ENCODE peak calls at places on chromosomes 11 and 22, in seven cellular contexts. D is endothelial cell of umbilical vein; J is lung; U is RWPE2; S is mesendoderm; N is GM23338; V is CD8-positive, alpha-beta T cell. E is an unnamed sample.

GRCh38 chr11:104402812-104403521 is 239.0 kb upstream of the PDGFD start:
- DNase-seq in D (no peak), J (no peak), U (no peak), S (peak; percentile 88), N (peak; percentile 33), V (no peak), E (no peak)

GRCh38 chr11:57781529-57781943 is 19.9 kb downstream of the CTNND1 start:
- DNase-seq in D (no peak), J (peak; percentile 83), U (peak; percentile 90), S (peak; percentile 98), N (peak; percentile 92), V (no peak), E (peak; percentile 96)

GRCh38 chr22:46514592-46515207 is 22.7 kb downstream of the CELSR1 start:
- DNase-seq in D (no peak), J (no peak), U (peak; percentile 95), S (peak; percentile 70), N (no peak), V (no peak), E (no peak)

GRCh38 chr11:8707541-8708270 is 25.1 kb downstream of the RPL27A start:
- DNase-seq in D (no peak), J (no peak), U (no peak), S (no peak), N (no peak), V (no peak), E (peak; percentile 99)

GRCh38 chr22:38461414-38462081 is 6.3 kb upstream of the KDELR3 start:
- DNase-seq in D (peak; percentile 65), J (peak; percentile 81), U (no peak), S (peak; percentile 97), N (peak; percentile 99), V (no peak), E (peak; percentile 89)

GRCh38 chr11:12453243-12453642 is 75.9 kb downstream of the PARVA start:
- DNase-seq in D (no peak), J (no peak), U (no peak), S (no peak), N (no peak), V (no peak), E (no peak)

GRCh38 chr22:20887375-20887774 is 28.6 kb downstream of the SNAP29 start:
- DNase-seq in D (no peak), J (no peak), U (no peak), S (no peak), N (no peak), V (no peak), E (no peak)

GRCh38 chr11:57772562-57772961 is 11.0 kb downstream of the CTNND1 start:
- DNase-seq in D (no peak), J (no peak), U (no peak), S (no peak), N (no peak), V (no peak), E (no peak)

GRCh38 chr22:30351226-30351625 is 5.5 kb downstream of the SF3A1 start:
- DNase-seq in D (no peak), J (no peak), U (no peak), S (no peak), N (no peak), V (no peak), E (no peak)

GRCh38 chr22:30348395-30348794 is 8.3 kb downstream of the SF3A1 start:
- DNase-seq in D (no peak), J (no peak), U (no peak), S (no peak), N (no peak), V (no peak), E (no peak)

GRCh38 chr22:30344447-30345200 is 12.1 kb downstream of the SF3A1 start:
- DNase-seq in D (no peak), J (no peak), U (no peak), S (no peak), N (no peak), V (no peak), E (no peak)

GRCh38 chr22:30348837-30349236 is 7.9 kb downstream of the SF3A1 start:
- DNase-seq in D (no peak), J (no peak), U (no peak), S (no peak), N (no peak), V (no peak), E (no peak)

GRCh38 chr22:30347255-30347892 is 9.3 kb downstream of the SF3A1 start:
- DNase-seq in D (no peak), J (no peak), U (no peak), S (no peak), N (no peak), V (no peak), E (no peak)
- H3K4me1 ChIP-seq in D (no peaks in the 10 kb centered on the region), J (no peaks in the 10 kb centered on the region), U (no peaks in the 10 kb centered on the region), S (no peaks in the 10 kb centered on the region), N (no peaks in the 10 kb centered on the region), V (peaks cover 31% of the 10 kb centered on the region), E (no peaks in the 10 kb centered on the region)

GRCh38 chr11:128588086-128588485 is 728 bp upstream of the ETS1 start:
- DNase-seq in D (no peak), J (no peak), U (no peak), S (no peak), N (no peak), V (no peak), E (no peak)

GRCh38 chr11:128587415-128587814 is at the start of gene ETS1:
- DNase-seq in D (peak; percentile 56), J (no peak), U (no peak), S (peak; percentile 81), N (peak; percentile 82), V (no peak), E (no peak)

GRCh38 chr11:128592454-128592853 is 5.1 kb upstream of the ETS1 start:
- DNase-seq in D (peak; percentile 14), J (no peak), U (no peak), S (no peak), N (no peak), V (no peak), E (no peak)

GRCh38 chr11:128590587-128590986 is 3.2 kb upstream of the ETS1 start:
- DNase-seq in D (no peak), J (no peak), U (no peak), S (no peak), N (no peak), V (no peak), E (no peak)

GRCh38 chr11:128589998-128590397 is 2.6 kb upstream of the ETS1 start:
- DNase-seq in D (no peak), J (no peak), U (no peak), S (no peak), N (no peak), V (no peak), E (no peak)
- H3K4me1 ChIP-seq in D (peaks cover 14% of the 10 kb centered on the region), J (no peaks in the 10 kb centered on the region), U (no peaks in the 10 kb centered on the region), S (peaks cover 29% of the 10 kb centered on the region), N (peaks cover 42% of the 10 kb centered on the region), V (no peaks in the 10 kb centered on the region), E (no peaks in the 10 kb centered on the region)

GRCh38 chr11:45094958-45095690 is 51.3 kb upstream of the PRDM11 start:
- DNase-seq in D (no peak), J (no peak), U (no peak), S (no peak), N (no peak), V (no peak), E (no peak)

GRCh38 chr11:45091563-45092392 is 54.7 kb upstream of the PRDM11 start:
- DNase-seq in D (peak; percentile 13), J (no peak), U (no peak), S (peak; percentile 95), N (peak; percentile 93), V (no peak), E (no peak)

GRCh38 chr11:45095691-45096010 is 50.8 kb upstream of the PRDM11 start:
- DNase-seq in D (no peak), J (no peak), U (no peak), S (no peak), N (no peak), V (no peak), E (no peak)

GRCh38 chr11:45093761-45094455 is 52.5 kb upstream of the PRDM11 start:
- DNase-seq in D (no peak), J (no peak), U (no peak), S (no peak), N (no peak), V (no peak), E (no peak)

DNA sequence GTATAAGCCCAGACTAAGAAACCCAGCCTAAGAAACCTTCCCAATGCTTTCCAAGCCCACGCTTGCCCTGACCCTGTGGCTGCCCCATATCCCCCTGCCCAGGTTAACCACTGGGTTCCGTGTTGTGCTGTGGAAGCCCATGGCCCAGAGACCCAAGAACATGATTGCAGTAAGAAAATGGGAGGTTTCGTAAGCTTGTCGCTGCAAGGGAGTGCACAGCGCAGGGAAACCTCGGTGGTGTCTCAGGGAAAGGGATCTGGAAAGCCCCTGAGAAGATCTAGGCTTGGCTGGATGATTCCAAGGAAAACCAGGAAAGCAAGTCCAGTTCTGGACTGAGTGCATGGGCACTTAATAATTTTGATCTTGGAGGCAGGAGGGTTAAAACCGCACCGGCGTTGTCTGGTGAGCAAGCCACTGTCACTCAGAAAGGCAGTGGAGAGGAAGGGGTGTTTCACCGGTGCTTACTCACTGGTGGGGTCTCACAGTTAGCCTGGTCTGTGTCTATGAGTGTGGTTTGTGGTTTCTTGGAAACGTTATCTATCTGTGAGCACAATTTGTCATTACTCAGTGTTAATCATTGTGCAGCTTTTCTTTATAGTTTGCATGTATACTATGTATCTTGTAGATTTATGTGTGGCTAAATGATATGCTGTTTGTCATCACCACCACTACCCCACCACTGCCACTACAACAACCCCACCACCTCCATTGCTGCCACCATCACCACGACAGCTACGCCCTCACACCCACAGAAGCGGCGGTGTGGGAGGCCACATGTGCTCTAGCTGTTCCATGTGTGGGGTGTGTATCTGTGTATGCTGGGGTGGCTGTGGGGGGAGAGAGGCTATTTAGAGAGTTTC is 53.3 kb upstream of the PRDM11 start:
- DNase-seq in D (no peak), J (no peak), U (no peak), S (no peak), N (no peak), V (peak; percentile 26), E (no peak)
- H3K4me1 ChIP-seq in D (no peaks in the 10 kb centered on the region), J (no peaks in the 10 kb centered on the region), U (peaks cover 32% of the 10 kb centered on the region), S (peaks cover 3% of the 10 kb centered on the region), N (peaks cover 18% of the 10 kb centered on the region), V (peaks cover 13% of the 10 kb centered on the region), E (peaks cover 18% of the 10 kb centered on the region)

GRCh38 chr11:114167355-114168085 is 108.0 kb downstream of the ZBTB16 start:
- DNase-seq in D (no peak), J (no peak), U (no peak), S (no peak), N (no peak), V (no peak), E (peak; percentile 11)
- H3K4me1 ChIP-seq in D (peaks cover 68% of the 10 kb centered on the region), J (peaks cover 67% of the 10 kb centered on the region), U (peaks cover 51% of the 10 kb centered on the region), S (no peaks in the 10 kb centered on the region), N (peaks cover 16% of the 10 kb centered on the region), V (peaks cover 85% of the 10 kb centered on the region), E (peaks cover 92% of the 10 kb centered on the region)

GRCh38 chr11:33325456-33325855 is 68.3 kb downstream of the HIPK3 start:
- DNase-seq in D (no peak), J (no peak), U (no peak), S (no peak), N (no peak), V (no peak), E (no peak)
- H3K4me1 ChIP-seq in D (no peaks in the 10 kb centered on the region), J (peaks cover 12% of the 10 kb centered on the region), U (no peaks in the 10 kb centered on the region), S (peaks cover 3% of the 10 kb centered on the region), N (peaks cover 3% of the 10 kb centered on the region), V (peaks cover 4% of the 10 kb centered on the region), E (peaks cover 35% of the 10 kb centered on the region)